ENCODE peak calls at places on chromosomes 2 and 18, in four cellular contexts. One of them, this sample, is unnamed.

GRCh38 chr18:48590678-48591077 is 51.8 kb downstream of the CTIF start:
- DNase-seq in GM23338: no peak
- DNase-seq in kidney epithelial cell: peak
- DNase-seq in mesothelial cell of epicardium: no peak
- DNase-seq in this sample: peak

GRCh38 chr2:121501070-121501469 is 29.6 kb upstream of the RNU4ATAC start:
- DNase-seq in kidney epithelial cell: no peak
- DNase-seq in mesothelial cell of epicardium: no peak
- DNase-seq in GM23338: no peak
- DNase-seq in this sample: peak

GRCh38 chr18:63850010-63850409 is 37.5 kb upstream of the SERPINB2 start:
- DNase-seq in kidney epithelial cell: no peak
- DNase-seq in GM23338: peak
- DNase-seq in mesothelial cell of epicardium: no peak
- DNase-seq in this sample: peak

GRCh38 chr2:168713325-168713724 is 89.1 kb upstream of the NOSTRIN start:
- DNase-seq in GM23338: no peak
- DNase-seq in kidney epithelial cell: no peak
- DNase-seq in mesothelial cell of epicardium: no peak
- DNase-seq in this sample: no peak

GRCh38 chr2:239081046-239081445 is 233.2 kb downstream of the TWIST2 start:
- DNase-seq in mesothelial cell of epicardium: no peak
- DNase-seq in GM23338: no peak
- DNase-seq in kidney epithelial cell: no peak
- DNase-seq in this sample: no peak

GRCh38 chr18:31424383-31424988 is 23.1 kb upstream of the DSG3 start:
- DNase-seq in mesothelial cell of epicardium: peak
- DNase-seq in GM23338: peak
- DNase-seq in kidney epithelial cell: peak
- DNase-seq in this sample: peak

GRCh38 chr2:42754021-42754775 is 9.7 kb downstream of the OXER1 start:
- DNase-seq in mesothelial cell of epicardium: no peak
- DNase-seq in GM23338: no peak
- DNase-seq in kidney epithelial cell: no peak
- DNase-seq in this sample: no peak

GRCh38 chr2:109102588-109103233 is 26.3 kb upstream of the SH3RF3 start:
- DNase-seq in mesothelial cell of epicardium: peak
- DNase-seq in GM23338: peak
- DNase-seq in kidney epithelial cell: no peak
- DNase-seq in this sample: no peak

GRCh38 chr2:113212245-113213060 is 38.7 kb downstream of the PSD4 start:
- DNase-seq in mesothelial cell of epicardium: no peak
- DNase-seq in kidney epithelial cell: no peak
- DNase-seq in GM23338: no peak
- DNase-seq in this sample: no peak

GRCh38 chr2:240591784-240592183 is 5.2 kb downstream of the CAPN10 start:
- DNase-seq in GM23338: no peak
- DNase-seq in mesothelial cell of epicardium: no peak
- DNase-seq in kidney epithelial cell: no peak
- DNase-seq in this sample: no peak

GRCh38 chr2:162317058-162317742 is 1.3 kb downstream of the IFIH1 start:
- DNase-seq in mesothelial cell of epicardium: no peak
- DNase-seq in kidney epithelial cell: no peak
- DNase-seq in GM23338: no peak
- DNase-seq in this sample: no peak

GRCh38 chr2:7034313-7034712 is 117.1 kb downstream of the RNF144A start:
- DNase-seq in GM23338: peak
- DNase-seq in kidney epithelial cell: no peak
- DNase-seq in mesothelial cell of epicardium: no peak
- DNase-seq in this sample: no peak
- TF ChIP-seq CTCF in GM23338: no peak
- TF ChIP-seq CTCF in kidney epithelial cell: peak
- TF ChIP-seq CTCF in mesothelial cell of epicardium: no peak
- TF ChIP-seq CTCF in this sample: no peak

GRCh38 chr2:237483018-237483731 is 3.9 kb upstream of the MLPH start:
- DNase-seq in kidney epithelial cell: peak
- DNase-seq in mesothelial cell of epicardium: no peak
- DNase-seq in GM23338: no peak
- DNase-seq in this sample: peak
- TF ChIP-seq CTCF in kidney epithelial cell: peak
- TF ChIP-seq CTCF in mesothelial cell of epicardium: no peak
- TF ChIP-seq CTCF in GM23338: no peak
- TF ChIP-seq CTCF in this sample: peak

DNA sequence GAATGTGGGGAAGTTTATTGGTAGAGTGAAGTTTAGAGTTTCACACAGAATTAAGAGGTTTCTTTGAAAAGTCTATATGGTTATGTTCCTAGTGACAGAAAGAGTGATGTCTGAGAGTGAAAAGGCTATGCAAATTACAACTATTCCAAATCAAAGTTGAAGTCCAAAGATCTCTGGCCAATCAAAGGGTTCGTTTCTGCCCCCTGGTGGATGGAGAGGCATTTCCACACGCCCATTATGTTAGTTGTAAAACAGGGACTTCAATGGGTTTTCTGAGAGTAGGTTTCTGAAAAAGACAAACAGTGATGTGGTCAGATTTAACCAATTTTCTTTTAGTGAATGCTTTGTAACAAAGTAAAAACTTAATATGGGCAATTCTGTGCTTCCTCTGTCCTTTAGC is 441.5 kb upstream of the POU3F3 start:
- DNase-seq in kidney epithelial cell: no peak
- DNase-seq in mesothelial cell of epicardium: no peak
- DNase-seq in GM23338: peak
- DNase-seq in this sample: peak
- TF ChIP-seq CTCF in kidney epithelial cell: peak
- TF ChIP-seq CTCF in mesothelial cell of epicardium: peak
- TF ChIP-seq CTCF in GM23338: peak
- TF ChIP-seq CTCF in this sample: peak

DNA sequence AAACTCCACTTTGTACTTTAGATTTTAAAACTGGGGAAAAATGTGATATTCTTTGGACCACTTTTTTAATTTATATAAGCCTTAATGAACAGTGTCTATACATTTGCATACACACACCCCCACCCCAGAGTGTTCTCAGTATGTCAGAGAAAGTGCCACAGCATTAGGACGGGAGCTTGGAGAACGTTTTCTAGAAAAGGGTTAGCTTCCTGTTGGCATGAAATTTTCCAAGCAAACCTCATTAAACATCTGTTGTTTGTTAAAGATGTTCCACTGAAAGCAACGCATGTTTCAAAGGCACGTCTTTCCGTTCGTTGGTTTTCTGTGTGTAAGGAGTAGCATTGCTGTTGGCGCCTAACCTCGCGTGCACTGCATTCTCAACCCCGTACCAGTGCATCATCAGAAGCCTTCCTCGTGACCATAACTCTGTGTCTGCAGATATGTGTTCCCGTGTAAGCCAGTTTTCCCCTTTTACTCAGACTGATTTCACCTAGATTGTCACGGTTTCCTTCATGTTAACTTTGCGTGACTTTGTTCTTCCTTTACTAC is 228.5 kb downstream of the ALPK2 start:
- DNase-seq in kidney epithelial cell: no peak
- DNase-seq in GM23338: no peak
- DNase-seq in mesothelial cell of epicardium: no peak
- DNase-seq in this sample: no peak
- TF ChIP-seq CTCF in kidney epithelial cell: no peak
- TF ChIP-seq CTCF in GM23338: no peak
- TF ChIP-seq CTCF in mesothelial cell of epicardium: no peak
- TF ChIP-seq CTCF in this sample: no peak

GRCh38 chr2:164621761-164622105 is 451 bp upstream of the GRB14 start:
- DNase-seq in mesothelial cell of epicardium: no peak
- DNase-seq in kidney epithelial cell: no peak
- DNase-seq in GM23338: peak
- DNase-seq in this sample: peak

GRCh38 chr2:164624296-164624695 is 3.0 kb upstream of the GRB14 start:
- DNase-seq in kidney epithelial cell: no peak
- DNase-seq in mesothelial cell of epicardium: no peak
- DNase-seq in GM23338: peak
- DNase-seq in this sample: no peak

GRCh38 chr2:164617466-164617865 is 3.8 kb downstream of the GRB14 start:
- DNase-seq in kidney epithelial cell: no peak
- DNase-seq in GM23338: no peak
- DNase-seq in mesothelial cell of epicardium: no peak
- DNase-seq in this sample: peak

GRCh38 chr2:164622338-164623106 is 1.2 kb upstream of the GRB14 start:
- DNase-seq in kidney epithelial cell: no peak
- DNase-seq in GM23338: peak
- DNase-seq in mesothelial cell of epicardium: no peak
- DNase-seq in this sample: no peak

DNA sequence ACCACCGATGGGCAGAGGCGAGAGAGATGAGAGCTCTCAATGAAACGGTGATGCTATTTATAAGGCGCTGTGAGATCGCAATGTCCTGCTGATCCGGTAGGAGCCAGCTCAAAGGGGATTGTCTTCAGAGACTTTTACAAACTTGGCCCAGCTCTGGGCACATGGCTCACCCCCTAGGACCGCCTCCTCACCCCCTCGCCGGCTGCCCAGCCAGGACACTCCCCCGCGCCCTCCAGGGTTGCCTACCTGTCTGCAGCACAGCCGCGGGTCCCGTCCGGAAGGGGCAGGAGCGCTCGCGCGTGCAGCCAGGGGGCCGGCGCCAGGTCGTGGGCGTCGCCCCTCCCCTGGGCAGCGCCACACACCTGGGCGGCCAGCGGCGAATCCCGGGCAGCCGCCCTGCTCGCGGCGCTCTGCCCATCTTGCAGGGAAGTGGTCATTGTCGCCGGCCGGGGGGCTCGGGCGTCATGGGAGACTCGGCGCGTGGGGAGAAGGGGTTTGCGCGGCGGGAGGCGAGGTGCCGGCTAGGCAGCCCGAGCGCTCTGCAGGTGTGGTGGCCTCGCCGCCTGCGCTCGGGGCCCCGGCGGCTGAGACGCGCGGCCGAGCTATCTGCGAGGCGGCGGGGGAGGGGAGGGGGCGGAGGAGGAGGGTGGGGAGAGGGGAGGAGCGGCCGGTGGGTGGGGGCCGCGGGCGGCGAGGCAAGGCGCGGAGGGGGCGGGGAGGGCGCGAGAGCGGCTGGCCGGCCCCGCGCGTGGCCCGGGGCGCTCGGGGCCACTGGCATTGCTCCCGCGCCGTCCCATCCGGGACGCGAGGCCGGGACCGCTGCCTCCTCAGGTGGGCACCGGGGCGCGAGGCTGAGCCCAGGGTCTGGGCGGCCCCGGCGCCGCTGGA is at the start of gene GRB14:
- DNase-seq in mesothelial cell of epicardium: peak
- DNase-seq in GM23338: peak
- DNase-seq in kidney epithelial cell: no peak
- DNase-seq in this sample: peak
- TF ChIP-seq CTCF in mesothelial cell of epicardium: no peak
- TF ChIP-seq CTCF in GM23338: no peak
- TF ChIP-seq CTCF in kidney epithelial cell: no peak
- TF ChIP-seq CTCF in this sample: no peak

DNA sequence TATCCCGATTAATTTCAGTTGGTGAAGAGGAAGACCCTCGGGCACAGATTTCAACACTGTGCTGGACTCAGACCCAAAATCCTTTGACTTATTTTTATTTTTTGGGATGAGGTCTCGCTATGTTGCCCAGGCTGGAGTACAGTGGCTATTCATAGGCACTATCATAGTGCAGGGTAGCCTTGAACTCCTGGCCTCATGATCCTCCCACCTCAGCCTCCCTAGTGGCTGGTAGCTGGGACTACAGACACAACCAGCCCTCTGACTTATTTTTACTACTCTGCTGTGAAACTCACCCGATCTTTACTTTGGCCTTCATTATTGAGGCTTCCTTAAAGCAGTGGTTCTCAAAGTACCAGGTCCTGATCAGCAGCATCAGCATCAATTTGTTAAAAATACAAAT is 18.2 kb upstream of the ADAM17 start:
- DNase-seq in kidney epithelial cell: no peak
- DNase-seq in mesothelial cell of epicardium: no peak
- DNase-seq in GM23338: peak
- DNase-seq in this sample: no peak
- TF ChIP-seq CTCF in kidney epithelial cell: no peak
- TF ChIP-seq CTCF in mesothelial cell of epicardium: no peak
- TF ChIP-seq CTCF in GM23338: peak
- TF ChIP-seq CTCF in this sample: no peak